ENCODE peak calls at places on chromosomes 12 and 14, in eight cellular contexts. P is cardiac muscle cell; N is NCI-H187 treated with DMSO at 0.1 percent for 48 hours; H is endothelial cell of umbilical vein; E is HT-29; Q is stimulated activated CD8-positive, alpha-beta memory T cell treated with anti-CD3 and anti-CD28 coated beads, Interleukin-4, amount 100 ng/mL, for 48 hours; G is HT1080; Y is T-helper 2 cell. C is an unnamed sample.

GRCh38 chr12:48334807-48335206 is 15.9 kb downstream of the ZNF641 start:
- DNase-seq in P (no peak), N (no peak), H (no peak), E (no peak), Q (no peak), G (no peak), Y (no peak), C (no peak)

GRCh38 chr12:24418157-24418556 is 468.7 kb upstream of the SOX5 start:
- DNase-seq in P (no peak), N (no peak), H (no peak), E (no peak), Q (no peak), G (no peak), Y (no peak), C (no peak)

GRCh38 chr14:104512771-104513640 is 66.6 kb upstream of the C14orf180 start:
- DNase-seq in P (no peak), N (no peak), H (no peak), E (no peak), Q (no peak), G (no peak), Y (no peak), C (no peak)

GRCh38 chr14:97995038-97995437 is 1197.9 kb downstream of the VRK1 start:
- DNase-seq in P (no peak), N (no peak), H (no peak), E (no peak), Q (no peak), G (no peak), Y (no peak), C (no peak)

GRCh38 chr12:32756476-32757158 is 920 bp upstream of the YARS2 start:
- DNase-seq in P (no peak), N (no peak), H (peak; percentile 6), E (no peak), Q (no peak), G (peak; percentile 20), Y (no peak), C (no peak)

GRCh38 chr14:67418368-67419174 is 6.6 kb upstream of the PLEK2 start:
- DNase-seq in P (no peak), N (no peak), H (peak; percentile 29), E (peak; percentile 56), Q (no peak), G (peak; percentile 80), Y (no peak), C (no peak)

GRCh38 chr14:76768671-76769500 is 7.6 kb downstream of the VASH1 start:
- DNase-seq in P (no peak), N (no peak), H (no peak), E (no peak), Q (no peak), G (no peak), Y (no peak), C (no peak)

GRCh38 chr12:31507966-31508365 is 83.0 kb downstream of the DENND5B start:
- DNase-seq in P (peak; percentile 59), N (no peak), H (no peak), E (no peak), Q (no peak), G (peak; percentile 21), Y (no peak), C (no peak)

GRCh38 chr14:77323571-77323970 is 2.7 kb downstream of the GSTZ1 start:
- DNase-seq in P (no peak), N (no peak), H (no peak), E (no peak), Q (no peak), G (no peak), Y (no peak), C (no peak)

GRCh38 chr14:95361373-95362179 is 41.9 kb upstream of the CLMN start:
- DNase-seq in P (peak; percentile 46), N (no peak), H (peak; percentile 36), E (peak; percentile 25), Q (peak; percentile 67), G (peak; percentile 51), Y (no peak), C (peak; percentile 4)

GRCh38 chr12:6195665-6196535 is 4.3 kb upstream of the CD9 start:
- DNase-seq in P (peak; percentile 86), N (no peak), H (peak; percentile 97), E (peak; percentile 96), Q (peak; percentile 91), G (peak; percentile 94), Y (peak; percentile 64), C (peak; percentile 70)

GRCh38 chr12:105025890-105026289 is 39.8 kb downstream of the NOPCHAP1 start:
- DNase-seq in P (peak; percentile 72), N (no peak), H (peak; percentile 18), E (no peak), Q (no peak), G (no peak), Y (no peak), C (no peak)

GRCh38 chr14:61927015-61927414 is 164.8 kb downstream of the SNAPC1 start:
- DNase-seq in P (no peak), N (no peak), H (no peak), E (no peak), Q (no peak), G (peak; percentile 81), Y (no peak), C (no peak)

GRCh38 chr12:59811991-59812390 is 216.2 kb downstream of the SLC16A7 start:
- DNase-seq in P (no peak), N (no peak), H (no peak), E (no peak), Q (no peak), G (no peak), Y (no peak), C (no peak)

GRCh38 chr12:182381-182883 is 31.5 kb downstream of the SLC6A12 start:
- DNase-seq in P (peak; percentile 51), N (no peak), H (no peak), E (no peak), Q (no peak), G (peak; percentile 92), Y (no peak), C (no peak)

GRCh38 chr14:67359775-67360468 is at the start of the genes ATP6V1D and EIF2S1:
- DNase-seq in P (peak; percentile 100), N (peak; percentile 98), H (peak; percentile 99), E (peak; percentile 94), Q (peak; percentile 99), G (peak; percentile 99), Y (peak; percentile 99), C (peak; percentile 98)

GRCh38 chr12:53613821-53614220 is 12.4 kb downstream of the ATF7 start:
- DNase-seq in P (no peak), N (no peak), H (no peak), E (no peak), Q (no peak), G (no peak), Y (no peak), C (no peak)

GRCh38 chr14:85619866-85620265 is 89.9 kb downstream of the FLRT2 start:
- DNase-seq in P (peak; percentile 19), N (no peak), H (no peak), E (no peak), Q (no peak), G (no peak), Y (no peak), C (no peak)

GRCh38 chr14:101008631-101009336 is 105.3 kb upstream of the RTL1 start:
- DNase-seq in P (no peak), N (no peak), H (no peak), E (no peak), Q (peak; percentile 13), G (peak; percentile 27), Y (no peak), C (no peak)

GRCh38 chr12:64701283-64701682 is 57.9 kb downstream of the GNS start:
- DNase-seq in P (no peak), N (no peak), H (peak; percentile 21), E (no peak), Q (no peak), G (no peak), Y (no peak), C (no peak)

GRCh38 chr14:90300649-90301048 is 31.1 kb downstream of the NRDE2 start:
- DNase-seq in P (peak; percentile 63), N (no peak), H (no peak), E (no peak), Q (no peak), G (no peak), Y (no peak), C (no peak)

GRCh38 chr14:26596722-26597030 is 1.2 kb downstream of the NOVA1 start:
- DNase-seq in P (peak; percentile 20), N (no peak), H (peak; percentile 28), E (no peak), Q (no peak), G (no peak), Y (no peak), C (no peak)

GRCh38 chr14:69900603-69901002 is 21.4 kb downstream of the SMOC1 start:
- DNase-seq in P (no peak), N (no peak), H (no peak), E (no peak), Q (no peak), G (no peak), Y (no peak), C (no peak)

GRCh38 chr12:12890492-12890814 is 909 bp upstream of the GPRC5A start:
- DNase-seq in P (peak; percentile 43), N (no peak), H (peak; percentile 83), E (no peak), Q (no peak), G (no peak), Y (no peak), C (no peak)